ENCODE peak calls at places on chromosomes 2 and 18, in five cellular contexts. I, A, Y, Q and P are unnamed samples.

GRCh38 chr2:149931486-149931885 is 343.9 kb upstream of the MMADHC start:
- DNase-seq in Y (peak; percentile 15), Q (no peak), I (no peak), A (no peak), P (no peak)

GRCh38 chr18:50853863-50854271 is 25.1 kb upstream of the ME2 start:
- DNase-seq in I (no peak), Y (no peak), A (peak; percentile 57), Q (no peak), P (no peak)

GRCh38 chr2:239060676-239061075 is 212.8 kb downstream of the TWIST2 start:
- DNase-seq in Y (no peak), A (no peak), Q (no peak), I (no peak), P (no peak)

GRCh38 chr2:98556634-98557033 is 51.7 kb downstream of the COA5 start:
- DNase-seq in A (no peak), Y (no peak), Q (no peak), I (no peak), P (no peak)

GRCh38 chr2:197256021-197256420 is 54.6 kb downstream of the ANKRD44 start:
- DNase-seq in A (no peak), I (no peak), Q (no peak), Y (no peak), P (no peak)

GRCh38 chr2:66805136-66805535 is 370.2 kb downstream of the MEIS1 start:
- DNase-seq in Q (no peak), I (no peak), A (no peak), Y (no peak), P (no peak)

GRCh38 chr2:38750793-38751042 is 443 bp downstream of the SRSF7 start:
- DNase-seq in I (peak; percentile 68), Q (peak; percentile 69), Y (peak; percentile 58), A (peak; percentile 73), P (peak; percentile 69)

GRCh38 chr18:13369756-13370510 is 151.4 kb downstream of the LDLRAD4 start:
- DNase-seq in Q (no peak), I (no peak), Y (no peak), A (peak; percentile 76), P (no peak)

GRCh38 chr2:73286134-73286533 is 1.9 kb upstream of the FBXO41 start:
- DNase-seq in I (no peak), Q (no peak), Y (no peak), A (no peak), P (no peak)

GRCh38 chr2:199973703-199974102 is 18.3 kb downstream of the MAIP1 start:
- DNase-seq in Y (no peak), I (no peak), Q (no peak), A (no peak), P (no peak)

GRCh38 chr2:138827426-138828054 is 47.4 kb upstream of the NXPH2 start:
- DNase-seq in Y (peak; percentile 67), Q (peak; percentile 22), I (no peak), A (no peak), P (no peak)

GRCh38 chr2:28216320-28216719 is 176.3 kb upstream of the FOSL2 start:
- DNase-seq in I (no peak), Y (no peak), Q (no peak), A (no peak), P (no peak)

GRCh38 chr2:233413529-233414272 is 59.4 kb downstream of the DGKD start:
- DNase-seq in I (peak; percentile 37), A (no peak), Y (no peak), Q (peak; percentile 48), P (peak; percentile 67)

GRCh38 chr2:129758461-129759185 is 220.8 kb upstream of the RAB6C start:
- DNase-seq in Q (no peak), Y (peak; percentile 26), I (no peak), A (no peak), P (no peak)

DNA sequence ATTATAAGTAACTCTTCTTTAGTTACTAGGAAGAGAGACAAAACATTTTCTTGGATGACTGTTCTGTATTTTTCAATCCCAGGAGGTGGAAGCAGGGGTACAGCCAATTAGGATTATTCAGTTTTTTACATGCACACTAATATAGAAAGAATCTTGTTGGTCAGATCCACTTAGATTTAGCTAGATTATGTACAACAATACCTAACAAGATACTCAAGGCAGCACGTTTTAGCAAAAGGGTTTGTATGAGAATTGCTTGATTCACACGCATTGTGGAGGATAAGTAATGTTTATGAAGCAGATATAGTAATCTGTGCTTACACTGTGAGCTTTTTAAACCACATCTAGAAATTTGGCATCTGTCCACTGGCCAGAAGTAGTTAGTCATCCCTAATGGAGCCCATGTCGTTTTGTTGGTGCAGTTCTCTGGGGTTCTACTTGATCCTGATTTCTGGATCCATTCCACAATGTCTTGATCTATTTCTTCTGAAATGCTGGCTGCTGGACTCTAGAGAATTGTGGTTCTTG is 199.7 kb downstream of the ADCYAP1 start:
- DNase-seq in I (no peak), Y (no peak), Q (no peak), A (no peak), P (no peak)
- H3K36me3 ChIP-seq in I (no peaks in the 10 kb centered on the region), Y (no peaks in the 10 kb centered on the region), Q (no peaks in the 10 kb centered on the region), A (no peaks in the 10 kb centered on the region), P (no peaks in the 10 kb centered on the region)

DNA sequence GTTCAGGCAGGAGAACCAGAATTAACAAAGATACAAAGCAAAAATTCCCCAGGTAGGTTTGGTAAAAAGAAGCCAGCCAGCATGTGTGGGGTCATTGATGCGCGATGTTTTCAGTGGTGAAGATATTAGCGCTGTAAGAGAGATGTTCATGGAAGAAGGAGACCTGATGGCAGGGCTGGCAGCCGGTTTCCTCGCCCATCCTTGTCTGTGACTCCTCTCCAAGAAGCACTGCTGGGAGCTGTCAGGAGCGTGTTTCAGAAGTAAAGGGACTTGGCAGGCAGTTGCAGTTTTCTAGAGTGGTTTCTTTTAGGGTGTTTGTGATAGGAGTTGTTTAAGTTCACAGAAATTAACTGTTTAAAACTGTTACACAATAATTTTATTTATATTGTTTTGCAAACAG is 24.6 kb downstream of the TAF1B start:
- DNase-seq in Y (no peak), I (no peak), A (no peak), Q (no peak), P (no peak)
- H3K4me3 ChIP-seq in Y (no peak overlapping the region), I (no peak overlapping the region), A (no peak overlapping the region), Q (no peak overlapping the region), P (no peak overlapping the region)

GRCh38 chr18:8807502-8807833 is 102.1 kb downstream of the MTCL1 start:
- DNase-seq in I (no peak), Q (no peak), Y (no peak), A (no peak), P (no peak)

GRCh38 chr18:8806798-8807501 is 101.6 kb downstream of the MTCL1 start:
- DNase-seq in I (no peak), A (no peak), Q (peak; percentile 28), Y (no peak), P (no peak)

GRCh38 chr18:8806105-8806797 is 100.9 kb downstream of the MTCL1 start:
- DNase-seq in I (no peak), Q (peak; percentile 57), Y (no peak), A (no peak), P (no peak)

GRCh38 chr18:8809514-8809913 is 104.2 kb downstream of the MTCL1 start:
- DNase-seq in A (no peak), I (no peak), Y (no peak), Q (no peak), P (no peak)

DNA sequence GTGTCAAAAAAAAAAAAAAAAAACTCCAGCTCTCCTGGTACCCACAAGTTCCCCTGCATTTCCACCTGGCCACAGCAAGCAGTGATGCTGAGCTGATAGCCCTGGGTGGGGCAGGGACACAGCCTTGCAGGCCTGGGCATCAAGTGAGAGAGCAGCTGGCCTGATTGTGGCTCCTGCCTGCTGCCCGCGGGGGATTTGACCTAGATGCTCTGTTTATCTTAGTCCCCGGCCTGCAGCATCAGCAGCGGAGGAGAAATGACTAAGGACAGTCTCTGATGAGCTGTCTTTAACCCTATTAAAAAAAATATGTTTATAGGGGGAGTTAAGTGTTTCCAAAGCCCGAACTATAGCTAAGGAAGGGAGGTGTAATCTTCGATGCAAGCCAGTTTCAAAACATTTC is 102.6 kb downstream of the MTCL1 start:
- DNase-seq in A (no peak), Y (no peak), I (no peak), Q (no peak), P (no peak)
- H3K27ac ChIP-seq in A (no peak overlapping the region), Y (no peak overlapping the region), I (no peak overlapping the region), Q (no peak overlapping the region), P (no peak overlapping the region)

DNA sequence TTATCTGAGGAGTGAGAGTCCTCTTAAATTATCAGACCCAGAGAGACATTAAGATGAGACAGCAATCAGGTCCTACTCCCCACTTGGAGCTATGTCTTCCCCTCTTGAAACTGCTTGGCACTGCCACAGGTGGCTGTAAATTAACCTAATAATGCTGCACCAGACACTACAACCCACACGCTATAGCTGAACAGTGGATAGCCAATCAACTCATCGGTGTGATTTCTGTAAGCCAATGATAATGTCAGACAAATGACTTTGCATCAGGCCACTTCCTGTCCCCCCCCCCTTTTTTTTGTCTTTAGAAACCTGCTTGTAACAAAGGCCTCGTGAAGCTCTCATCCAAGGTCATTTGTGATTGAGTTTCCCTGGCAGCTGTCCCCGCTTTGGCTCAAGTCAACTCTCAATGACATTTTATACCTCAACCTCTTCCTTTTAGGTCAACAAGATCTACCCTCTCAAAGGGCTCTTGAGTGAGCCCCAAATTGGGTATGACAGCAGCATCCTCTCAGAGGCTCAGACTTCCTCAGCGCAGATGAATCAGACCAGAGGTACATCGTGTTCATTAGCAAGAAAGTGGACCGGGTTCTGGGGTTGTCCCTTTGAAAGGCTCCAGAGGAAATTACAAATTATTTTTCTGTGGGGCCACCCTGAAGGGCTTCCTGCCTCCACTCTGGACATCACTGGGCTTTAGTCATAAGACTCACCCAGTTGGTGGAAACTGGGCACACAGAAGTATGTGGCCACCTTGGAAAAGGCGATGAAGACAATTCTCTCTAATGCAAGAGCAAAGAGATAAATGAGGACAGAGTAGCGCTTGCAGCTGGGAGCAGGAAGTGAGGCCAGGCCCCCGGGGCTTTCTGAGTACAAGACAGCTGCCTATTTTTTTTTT is 73.6 kb downstream of the COPS8 start:
- DNase-seq in Y (no peak), A (no peak), Q (no peak), I (no peak), P (no peak)
- H3K36me3 ChIP-seq in Y (no peaks in the 10 kb centered on the region), A (no peaks in the 10 kb centered on the region), Q (no peaks in the 10 kb centered on the region), I (no peaks in the 10 kb centered on the region), P (no peaks in the 10 kb centered on the region)

GRCh38 chr2:215429424-215429823 is 6.4 kb downstream of the FN1 start:
- DNase-seq in I (no peak), A (no peak), Y (no peak), Q (no peak), P (no peak)

GRCh38 chr2:215425021-215425782 is 10.7 kb downstream of the FN1 start:
- DNase-seq in Q (no peak), I (no peak), A (no peak), Y (no peak), P (no peak)

GRCh38 chr2:215430528-215431187 is 5.2 kb downstream of the FN1 start:
- DNase-seq in Y (no peak), I (no peak), A (no peak), Q (no peak), P (no peak)

GRCh38 chr2:215428060-215428910 is 7.6 kb downstream of the FN1 start:
- DNase-seq in I (no peak), Q (no peak), A (no peak), Y (no peak), P (no peak)

DNA sequence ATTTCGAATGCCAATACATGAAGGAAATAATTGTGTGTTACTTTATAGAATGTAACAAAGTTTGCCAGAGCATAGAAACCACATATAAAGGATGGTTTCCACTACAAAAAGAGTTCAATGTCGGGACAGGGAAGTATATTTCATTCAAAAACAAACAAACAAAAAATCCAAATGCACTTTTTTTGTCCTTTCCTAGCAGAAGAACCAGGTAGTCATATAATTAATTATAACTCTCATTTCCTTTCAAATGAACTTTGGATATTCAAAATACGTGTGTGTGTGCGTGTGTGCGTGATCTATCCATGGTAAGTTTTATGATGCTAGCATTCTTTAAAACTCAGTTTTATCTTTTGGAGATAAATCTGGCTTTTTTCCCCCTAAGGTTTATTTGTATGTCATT is 8.3 kb downstream of the FN1 start:
- DNase-seq in A (no peak), Y (no peak), I (no peak), Q (no peak), P (no peak)
- H3K4me3 ChIP-seq in A (no peak overlapping the region), Y (no peak overlapping the region), I (no peak overlapping the region), Q (no peak overlapping the region), P (no peak overlapping the region)